ENCODE peak calls at places on chromosome 11, in four cellular contexts. I, V, R and E are unnamed samples.

GRCh38 chr11:870127-870413 is 27.4 kb downstream of the TSPAN4 start:
- DNase-seq in V (no peak), R (no peak), I (no peak), E (no peak)

GRCh38 chr11:27088353-27088752 is 47.7 kb downstream of the BBOX1 start:
- DNase-seq in I (peak; percentile 40), V (no peak), R (no peak), E (no peak)

GRCh38 chr11:14908214-14908880 is 16.3 kb upstream of the CYP2R1 start:
- DNase-seq in I (no peak), R (peak; percentile 41), V (peak; percentile 58), E (peak; percentile 24)

GRCh38 chr11:58770627-58771457 is 39.1 kb upstream of the GLYAT start:
- DNase-seq in R (no peak), V (no peak), I (peak; percentile 87), E (peak; percentile 97)

GRCh38 chr11:3123761-3124733 is 41.1 kb downstream of the OSBPL5 start:
- DNase-seq in V (no peak), R (peak; percentile 95), I (peak; percentile 71), E (peak; percentile 95)

GRCh38 chr11:115377882-115378296 is 126.3 kb downstream of the CADM1 start:
- DNase-seq in I (peak; percentile 60), V (no peak), R (no peak), E (peak; percentile 20)

GRCh38 chr11:47924184-47924671 is 56.1 kb upstream of the PTPRJ start:
- DNase-seq in V (no peak), R (peak; percentile 62), I (peak; percentile 55), E (peak; percentile 70)

GRCh38 chr11:91248199-91248807 is 976.3 kb upstream of the FAT3 start:
- DNase-seq in R (peak; percentile 62), I (no peak), V (no peak), E (peak; percentile 9)

GRCh38 chr11:112834277-112834755 is 126.9 kb upstream of the NCAM1 start:
- DNase-seq in V (no peak), R (no peak), I (no peak), E (no peak)

GRCh38 chr11:77193915-77194830 is 66.1 kb downstream of the MYO7A start:
- DNase-seq in V (no peak), R (no peak), I (no peak), E (no peak)